ENCODE peak calls at places on chromosomes 7 and 10, in six cellular contexts. G is naive thymus-derived CD4-positive, alpha-beta T cell; H is HAP-1; Y is Peyer's patch; M is mucosa of descending colon; I is Panc1. B is an unnamed sample.
A peak's percentile ranks its signal among the peaks of the same experiment; 100 is the strongest.

GRCh38 chr7:71477441-71477840 is 345.5 kb downstream of the GALNT17 start:
- DNase-seq in G (no peak), H (no peak), Y (no peak), M (no peak), I (no peak), B (no peak)

GRCh38 chr7:96921231-96921630 is 84.1 kb upstream of the DLX6 start:
- DNase-seq in G (no peak), H (peak; percentile 88), Y (no peak), M (no peak), I (no peak), B (no peak)

GRCh38 chr7:83655951-83656556 is 7.1 kb upstream of the SEMA3E start:
- DNase-seq in G (no peak), H (peak; percentile 60), Y (no peak), M (no peak), I (peak; percentile 72), B (no peak)

GRCh38 chr7:138875794-138876193 is 77.8 kb upstream of the ATP6V0A4 start:
- DNase-seq in G (peak; percentile 62), H (no peak), Y (peak; percentile 24), M (no peak), I (peak; percentile 91), B (no peak)

GRCh38 chr7:2069472-2069860 is 163.3 kb downstream of the MAD1L1 start:
- DNase-seq in G (no peak), H (no peak), Y (no peak), M (no peak), I (no peak), B (no peak)

GRCh38 chr10:114925675-114926204 is 12.3 kb upstream of the TRUB1 start:
- DNase-seq in G (no peak), H (no peak), Y (no peak), M (no peak), I (no peak), B (no peak)

GRCh38 chr10:31121797-31122586 is 90.3 kb upstream of the ZNF438 start:
- DNase-seq in G (no peak), H (no peak), Y (no peak), M (no peak), I (no peak), B (no peak)

GRCh38 chr7:143148050-143148449 is 16.2 kb downstream of the PIP start:
- DNase-seq in G (no peak), H (no peak), Y (no peak), M (no peak), I (no peak), B (no peak)

GRCh38 chr10:14781763-14782162 is 7.1 kb upstream of the FAM107B start:
- DNase-seq in G (no peak), H (no peak), Y (no peak), M (no peak), I (no peak), B (no peak)

GRCh38 chr7:108201766-108202165 is 71.6 kb upstream of the LAMB4 start:
- DNase-seq in G (no peak), H (no peak), Y (no peak), M (no peak), I (no peak), B (no peak)

GRCh38 chr7:15459018-15459621 is 102.7 kb downstream of the AGMO start:
- DNase-seq in G (no peak), H (no peak), Y (no peak), M (no peak), I (no peak), B (no peak)

GRCh38 chr10:73376679-73377078 is 18.0 kb upstream of the CFAP70 start:
- DNase-seq in G (no peak), H (no peak), Y (no peak), M (no peak), I (no peak), B (no peak)

GRCh38 chr7:29723599-29723998 is 82.7 kb upstream of the WIPF3 start:
- DNase-seq in G (no peak), H (no peak), Y (no peak), M (no peak), I (peak; percentile 52), B (no peak)

GRCh38 chr10:88494537-88494936 is 88.6 kb downstream of the RNLS start:
- DNase-seq in G (no peak), H (no peak), Y (no peak), M (no peak), I (no peak), B (no peak)

GRCh38 chr7:104530243-104530642 is 201.8 kb downstream of the LHFPL3 start:
- DNase-seq in G (no peak), H (no peak), Y (no peak), M (no peak), I (no peak), B (no peak)

GRCh38 chr10:22438714-22439113 is 93.4 kb downstream of the SPAG6 start:
- DNase-seq in G (no peak), H (no peak), Y (no peak), M (no peak), I (no peak), B (no peak)

GRCh38 chr10:100518761-100519241 is 860 bp downstream of the SEC31B start:
- DNase-seq in G (peak; percentile 48), H (peak; percentile 45), Y (peak; percentile 61), M (no peak), I (peak; percentile 48), B (no peak)

GRCh38 chr7:113314594-113314993 is 196.2 kb upstream of the SMIM30 start:
- DNase-seq in G (no peak), H (no peak), Y (no peak), M (no peak), I (no peak), B (no peak)

GRCh38 chr10:4812952-4813351 is 13.1 kb upstream of the AKR1E2 start:
- DNase-seq in G (no peak), H (no peak), Y (no peak), M (no peak), I (peak; percentile 30), B (no peak)

GRCh38 chr10:98349508-98349922 is 65.5 kb downstream of the PYROXD2 start:
- DNase-seq in G (no peak), H (no peak), Y (peak; percentile 21), M (no peak), I (no peak), B (no peak)

GRCh38 chr10:50461834-50462233 is 161.9 kb downstream of the SGMS1 start:
- DNase-seq in G (no peak), H (no peak), Y (no peak), M (no peak), I (no peak), B (no peak)

GRCh38 chr7:143305423-143306070 is 10.4 kb upstream of the CLCN1 start:
- DNase-seq in G (peak; percentile 44), H (peak; percentile 16), Y (peak; percentile 66), M (peak; percentile 83), I (no peak), B (no peak)

GRCh38 chr10:48491422-48492139 is 113.3 kb downstream of the ARHGAP22 start:
- DNase-seq in G (no peak), H (no peak), Y (peak; percentile 11), M (no peak), I (no peak), B (no peak)

GRCh38 chr10:55091691-55092328 is 290.8 kb upstream of the PCDH15 start:
- DNase-seq in G (no peak), H (peak; percentile 12), Y (no peak), M (no peak), I (no peak), B (no peak)

GRCh38 chr10:25493122-25493893 is 318.5 kb downstream of the GPR158 start:
- DNase-seq in G (no peak), H (peak; percentile 22), Y (no peak), M (no peak), I (peak; percentile 30), B (no peak)

GRCh38 chr10:47195274-47195885 is 104.6 kb upstream of the GDF10 start:
- DNase-seq in G (no peak), H (no peak), Y (no peak), M (no peak), I (no peak), B (no peak)

GRCh38 chr7:129144834-129145668 is 544 bp downstream of the TSPAN33 start:
- DNase-seq in G (peak; percentile 22), H (no peak), Y (peak; percentile 64), M (peak; percentile 53), I (no peak), B (no peak)

GRCh38 chr10:86447422-86447821 is 74.2 kb downstream of the WAPL start:
- DNase-seq in G (no peak), H (no peak), Y (no peak), M (no peak), I (no peak), B (no peak)

GRCh38 chr7:28044825-28045224 is 135.8 kb downstream of the JAZF1 start:
- DNase-seq in G (no peak), H (no peak), Y (no peak), M (no peak), I (no peak), B (no peak)

GRCh38 chr7:134449596-134450194 is 9.2 kb downstream of the AKR1B1 start:
- DNase-seq in G (no peak), H (no peak), Y (no peak), M (no peak), I (no peak), B (no peak)

GRCh38 chr7:27870595-27870994 is 130.6 kb downstream of the TAX1BP1 start:
- DNase-seq in G (no peak), H (no peak), Y (no peak), M (no peak), I (no peak), B (no peak)

GRCh38 chr10:119517235-119518141 is 25.0 kb downstream of the RGS10 start:
- DNase-seq in G (peak; percentile 49), H (no peak), Y (peak; percentile 81), M (no peak), I (no peak), B (no peak)

GRCh38 chr10:101617824-101618568 is 29.9 kb downstream of the DPCD start:
- DNase-seq in G (no peak), H (no peak), Y (no peak), M (no peak), I (no peak), B (no peak)

DNA sequence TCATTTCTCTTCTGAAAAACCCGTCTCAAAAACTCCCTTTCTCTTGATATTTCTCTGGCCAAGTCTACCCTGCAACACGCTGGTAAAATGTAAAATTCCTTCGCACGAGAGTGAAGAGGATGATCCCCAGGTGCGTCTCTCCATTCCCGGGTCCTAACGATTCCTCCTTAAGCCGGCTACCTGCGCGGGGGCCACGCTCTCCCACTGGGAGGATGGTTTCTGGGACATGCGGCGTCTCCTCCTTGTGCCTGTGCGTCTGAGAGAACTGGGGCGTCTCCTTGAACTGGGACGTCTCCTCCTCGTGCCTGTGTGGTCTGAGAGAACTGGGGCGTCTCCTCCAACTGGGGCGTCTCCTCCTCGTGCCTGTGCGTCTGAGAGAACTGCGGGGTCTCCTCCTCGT is 149.9 kb downstream of the WDR37 start:
- DNase-seq in G (no peak), H (no peak), Y (no peak), M (no peak), I (no peak), B (no peak)
- H3K9me3 ChIP-seq in G (no peaks in the 10 kb centered on the region), H (no peaks in the 10 kb centered on the region), Y (no peaks in the 10 kb centered on the region), M (no peaks in the 10 kb centered on the region), I (no peaks in the 10 kb centered on the region), B (no peaks in the 10 kb centered on the region)

GRCh38 chr7:44767912-44768662 is 19.4 kb downstream of the ZMIZ2 start:
- DNase-seq in G (no peak), H (no peak), Y (peak; percentile 47), M (peak; percentile 82), I (no peak), B (no peak)
- H3K4me3 ChIP-seq in G (no peak overlapping the region), H (no peak overlapping the region), Y (no peak overlapping the region), M (no peak overlapping the region), I (no peak overlapping the region), B (no peak overlapping the region)

GRCh38 chr10:62025901-62026879 is 124.7 kb downstream of the ARID5B start:
- DNase-seq in G (no peak), H (no peak), Y (no peak), M (no peak), I (no peak), B (no peak)
- H3K4me1 ChIP-seq in G (peaks cover 8% of the 10 kb centered on the region), H (peaks cover 2% of the 10 kb centered on the region), Y (peaks cover 6% of the 10 kb centered on the region), M (peaks cover 9% of the 10 kb centered on the region), I (peaks cover 33% of the 10 kb centered on the region), B (no peaks in the 10 kb centered on the region)

GRCh38 chr7:158183431-158183830 is 404.2 kb downstream of the PTPRN2 start:
- DNase-seq in G (no peak), H (no peak), Y (no peak), M (no peak), I (no peak), B (no peak)
- H3K9me3 ChIP-seq in G (no peaks in the 10 kb centered on the region), H (no peaks in the 10 kb centered on the region), Y (peaks cover 3% of the 10 kb centered on the region), M (no peaks in the 10 kb centered on the region), I (no peaks in the 10 kb centered on the region), B (no peaks in the 10 kb centered on the region)